ENCODE peak calls at places on chromosome 6, in four cellular contexts. X, F, Y and S are unnamed samples.

GRCh38 chr6:90643366-90643765 is 56.5 kb upstream of the MAP3K7 start:
- DNase-seq in F (no peak), Y (no peak), X (no peak), S (no peak)

GRCh38 chr6:49849121-49849907 is 17.0 kb downstream of the CRISP1 start:
- DNase-seq in Y (peak), F (peak), X (peak), S (peak)

GRCh38 chr6:100456178-100456880 is 8.4 kb downstream of the SIM1 start:
- DNase-seq in Y (no peak), X (peak), F (no peak), S (peak)

GRCh38 chr6:32843321-32843978 is 397 bp downstream of the PSMB8 start:
- DNase-seq in F (no peak), Y (no peak), X (no peak), S (no peak)

GRCh38 chr6:1689141-1689540 is 79.4 kb downstream of the FOXC1 start:
- DNase-seq in F (no peak), X (no peak), Y (peak), S (no peak)

GRCh38 chr6:34126419-34126818 is 19.5 kb downstream of the GRM4 start:
- DNase-seq in X (no peak), F (no peak), Y (no peak), S (no peak)

GRCh38 chr6:131013495-131013894 is 49.5 kb downstream of the EPB41L2 start:
- DNase-seq in F (no peak), Y (no peak), X (no peak), S (no peak)

GRCh38 chr6:151763303-151763702 is 44.2 kb upstream of the ESR1 start:
- DNase-seq in F (peak), Y (peak), X (peak), S (peak)

GRCh38 chr6:164051427-164051826 is 636.9 kb downstream of the QKI start:
- DNase-seq in F (no peak), Y (no peak), X (no peak), S (no peak)

GRCh38 chr6:18893540-18894269 is 506.6 kb downstream of the RNF144B start:
- DNase-seq in Y (no peak), F (no peak), X (no peak), S (no peak)

GRCh38 chr6:27505209-27506027 is 32.5 kb upstream of the ZNF184 start:
- DNase-seq in X (peak), F (peak), Y (peak), S (peak)
- H2AFZ ChIP-seq in X (no peak), F (no peak), Y (no peak), S (no peak)

GRCh38 chr6:38393986-38394385 is 245.7 kb downstream of the BTBD9 start:
- DNase-seq in X (no peak), Y (no peak), F (no peak), S (no peak)
- H2AFZ ChIP-seq in X (no peak), Y (no peak), F (no peak), S (peak)

DNA sequence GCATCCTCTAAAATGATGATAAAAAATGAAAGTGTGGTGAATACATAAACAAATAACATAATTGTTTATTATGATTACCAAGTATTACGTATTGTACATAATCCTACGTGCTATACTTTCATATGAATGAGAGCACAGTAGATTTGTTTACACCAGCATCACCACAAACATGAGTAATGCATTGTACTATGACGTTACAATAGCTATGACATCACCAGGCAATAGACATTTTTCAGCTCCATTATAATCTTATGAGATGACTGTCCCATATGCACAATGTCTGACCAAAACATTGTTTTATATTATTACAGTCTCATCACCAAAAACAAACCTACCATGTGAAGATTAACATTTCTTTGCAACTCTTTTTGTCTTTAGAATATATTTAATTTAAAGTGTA is 225.7 kb upstream of the TENT5A start:
- DNase-seq in X (no peak), F (no peak), Y (no peak), S (no peak)
- H2AFZ ChIP-seq in X (no peak), F (no peak), Y (no peak), S (no peak)

DNA sequence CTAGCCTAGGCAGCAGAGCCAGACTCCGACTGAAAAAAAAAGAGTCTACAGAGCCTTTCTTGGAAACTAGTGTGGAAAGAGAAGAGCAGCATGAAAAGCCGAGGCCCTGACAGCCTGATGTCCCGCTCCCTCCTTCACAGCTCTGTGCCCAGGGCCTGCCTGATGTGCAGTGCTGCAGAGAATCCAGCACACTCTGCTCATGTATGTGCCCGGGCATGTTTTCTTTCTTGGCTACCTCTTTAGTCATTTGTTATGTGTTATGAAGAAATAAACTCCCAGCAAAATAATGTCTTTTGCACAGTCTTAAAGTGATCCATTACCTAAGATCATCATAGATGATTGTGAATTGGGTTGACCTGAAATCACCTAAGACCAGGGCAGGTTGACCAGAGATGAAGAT is 78.1 kb upstream of the EZR start:
- DNase-seq in F (no peak), X (no peak), Y (no peak), S (no peak)
- H2AFZ ChIP-seq in F (no peak), X (no peak), Y (no peak), S (no peak)

GRCh38 chr6:108156180-108156937 is 9.5 kb upstream of the NR2E1 start:
- DNase-seq in Y (peak), X (peak), F (no peak), S (peak)

GRCh38 chr6:108156938-108157233 is 8.9 kb upstream of the NR2E1 start:
- DNase-seq in X (no peak), F (no peak), Y (no peak), S (no peak)

GRCh38 chr6:108160009-108160408 is 5.8 kb upstream of the NR2E1 start:
- DNase-seq in X (peak), Y (no peak), F (no peak), S (peak)

GRCh38 chr6:108157234-108157971 is 8.4 kb upstream of the NR2E1 start:
- DNase-seq in X (peak), Y (no peak), F (no peak), S (peak)

DNA sequence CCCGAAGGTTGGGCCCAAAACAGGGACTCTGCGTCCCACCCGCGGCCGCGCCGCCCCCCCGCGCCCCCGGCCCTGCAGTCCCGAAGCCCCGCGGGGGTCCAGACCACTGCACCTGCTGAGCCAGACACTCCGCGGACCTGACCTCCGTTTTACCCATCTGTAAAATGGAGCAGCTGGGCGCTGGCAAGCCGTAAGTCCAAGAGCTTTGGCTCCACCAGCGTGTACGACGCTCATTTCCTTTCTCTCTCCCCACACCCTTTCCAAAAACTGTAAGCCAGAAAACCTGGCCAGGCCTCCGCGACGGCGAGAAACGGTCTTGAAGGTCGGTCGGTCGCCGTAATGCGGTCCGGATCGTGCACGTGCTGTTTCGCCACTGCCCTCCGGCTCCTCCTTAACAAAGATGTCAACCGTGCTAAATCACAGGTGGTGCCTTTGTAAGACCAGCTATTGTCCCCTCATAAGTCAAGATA is 7.8 kb upstream of the NR2E1 start:
- DNase-seq in F (no peak), X (peak), Y (no peak), S (peak)
- H2AFZ ChIP-seq in F (no peak), X (no peak), Y (peak), S (no peak)

GRCh38 chr6:81304486-81304885 is 448.0 kb downstream of the TENT5A start:
- DNase-seq in F (no peak), Y (no peak), X (no peak), S (no peak)
- H2AFZ ChIP-seq in F (no peak), Y (no peak), X (no peak), S (no peak)

GRCh38 chr6:132832891-132833290 is 18.5 kb downstream of the RPS12 start:
- DNase-seq in X (no peak), F (no peak), Y (no peak), S (no peak)

GRCh38 chr6:132830236-132830799 is 15.9 kb downstream of the RPS12 start:
- DNase-seq in F (no peak), X (peak), Y (peak), S (peak)
- H2AFZ ChIP-seq in F (no peak), X (no peak), Y (no peak), S (no peak)

GRCh38 chr6:31723245-31723979 is at the start of gene MPIG6B:
- DNase-seq in Y (no peak), F (no peak), X (no peak), S (peak)
- H2AFZ ChIP-seq in Y (no peak), F (no peak), X (no peak), S (no peak)

GRCh38 chr6:155404937-155405336 is 50.7 kb downstream of the NOX3 start:
- DNase-seq in F (no peak), Y (no peak), X (peak), S (no peak)
- H2AFZ ChIP-seq in F (no peak), Y (no peak), X (no peak), S (no peak)

GRCh38 chr6:147434508-147434907 is 74.0 kb upstream of the SAMD5 start:
- DNase-seq in Y (no peak), F (no peak), X (no peak), S (no peak)
- H2AFZ ChIP-seq in Y (no peak), F (no peak), X (no peak), S (no peak)